ENCODE peak calls at places on chromosomes 16 and 17, in five cellular contexts. W is left colon, U is T-helper 2 cell, V is NCI-H1105, L is germinal center. H is an unnamed sample.

GRCh38 chr17:44362964-44363612 is 565 bp downstream of the FAM171A2 start:
- DNase-seq in W (no peak), U (no peak), V (peak), L (no peak), H (no peak)

GRCh38 chr17:38914741-38915638 is 10.4 kb upstream of the LASP1NB start:
- DNase-seq in W (no peak), U (no peak), V (no peak), L (no peak), H (no peak)

GRCh38 chr17:42798383-42799380 is at the start of the genes CNTD1 and COA3:
- DNase-seq in W (peak), U (peak), V (peak), L (peak), H (peak)

GRCh38 chr17:40542562-40543411 is 22.5 kb downstream of the CCR7 start:
- DNase-seq in W (peak), U (no peak), V (no peak), L (no peak), H (peak)

GRCh38 chr16:67415872-67416793 is at the start of gene ZDHHC1:
- DNase-seq in W (peak), U (peak), V (peak), L (peak), H (peak)

GRCh38 chr16:20844588-20844987 is 38.3 kb downstream of the REXO5 start:
- DNase-seq in W (no peak), U (no peak), V (no peak), L (no peak), H (no peak)

GRCh38 chr17:57516290-57517215 is 228.5 kb downstream of the CCDC182 start:
- DNase-seq in W (no peak), U (no peak), V (no peak), L (no peak), H (no peak)

GRCh38 chr16:67884684-67885083 is at the start of gene NRN1L:
- DNase-seq in W (peak), U (no peak), V (peak), L (no peak), H (peak)